ENCODE peak calls at places on chromosomes 7 and 10, in eight cellular contexts. U is fibroblast of lung; L is RWPE1; Y is fibroblast of pulmonary artery; K is nucleus accumbens; S is GM06990; G is cardiac muscle cell; C is activated CD4-positive, CD25-positive, alpha-beta regulatory T cell. E is an unnamed sample.

GRCh38 chr7:5477723-5478531 is 54.3 kb upstream of the TNRC18 start:
- DNase-seq in U (no peak), L (no peak), Y (no peak), K (no peak), S (no peak), G (no peak), C (no peak), E (no peak)

GRCh38 chr7:115805458-115805857 is 225.1 kb downstream of the TFEC start:
- DNase-seq in U (peak; percentile 26), L (peak; percentile 4), Y (no peak), K (no peak), S (no peak), G (no peak), C (no peak), E (no peak)

GRCh38 chr10:73205956-73206355 is 38.0 kb downstream of the FAM149B1 start:
- DNase-seq in U (no peak), L (no peak), Y (no peak), K (no peak), S (no peak), G (no peak), C (no peak), E (no peak)

GRCh38 chr10:127853868-127854768 is 38.6 kb downstream of the CLRN3 start:
- DNase-seq in U (peak; percentile 65), L (peak; percentile 79), Y (peak; percentile 74), K (peak; percentile 21), S (peak; percentile 53), G (peak; percentile 76), C (no peak), E (peak; percentile 71)

GRCh38 chr10:120819366-120819765 is 31.8 kb upstream of the WDR11 start:
- DNase-seq in U (no peak), L (no peak), Y (no peak), K (no peak), S (no peak), G (no peak), C (no peak), E (no peak)

GRCh38 chr10:69088801-69089501 is 1.0 kb downstream of the SRGN start:
- DNase-seq in U (peak; percentile 72), L (no peak), Y (peak; percentile 86), K (no peak), S (peak; percentile 48), G (peak; percentile 80), C (no peak), E (no peak)

GRCh38 chr10:11113156-11113555 is 95.5 kb downstream of the CELF2 start:
- DNase-seq in U (no peak), L (no peak), Y (no peak), K (no peak), S (no peak), G (no peak), C (no peak), E (no peak)

GRCh38 chr10:63889756-63890155 is 368.6 kb downstream of the REEP3 start:
- DNase-seq in U (no peak), L (no peak), Y (no peak), K (no peak), S (no peak), G (no peak), C (no peak), E (no peak)

GRCh38 chr7:76300210-76300731 is 2.2 kb upstream of the HSPB1 start:
- DNase-seq in U (peak; percentile 62), L (peak; percentile 80), Y (peak; percentile 75), K (no peak), S (no peak), G (peak; percentile 59), C (no peak), E (no peak)

GRCh38 chr10:29585488-29585976 is 49.2 kb downstream of the SVIL start:
- DNase-seq in U (no peak), L (no peak), Y (no peak), K (no peak), S (no peak), G (peak; percentile 12), C (no peak), E (no peak)

GRCh38 chr10:73094986-73095478 is 1.6 kb downstream of the P4HA1 start:
- DNase-seq in U (no peak), L (no peak), Y (no peak), K (no peak), S (no peak), G (no peak), C (no peak), E (no peak)

GRCh38 chr7:151008143-151008510 is 16.2 kb downstream of the ATG9B start:
- DNase-seq in U (no peak), L (no peak), Y (peak; percentile 44), K (no peak), S (no peak), G (peak; percentile 75), C (no peak), E (no peak)

GRCh38 chr7:139769066-139769465 is 8.7 kb downstream of the HIPK2 start:
- DNase-seq in U (no peak), L (no peak), Y (no peak), K (no peak), S (no peak), G (no peak), C (no peak), E (no peak)

GRCh38 chr7:102024769-102025391 is 207.5 kb downstream of the CUX1 start:
- DNase-seq in U (no peak), L (no peak), Y (no peak), K (no peak), S (no peak), G (peak; percentile 22), C (no peak), E (no peak)

GRCh38 chr7:107170051-107170661 is 1.4 kb downstream of the HBP1 start:
- DNase-seq in U (no peak), L (no peak), Y (no peak), K (no peak), S (no peak), G (no peak), C (no peak), E (no peak)

GRCh38 chr10:86349474-86349873 is 17.1 kb downstream of the GRID1 start:
- DNase-seq in U (no peak), L (no peak), Y (peak; percentile 10), K (no peak), S (no peak), G (peak; percentile 23), C (no peak), E (no peak)

GRCh38 chr10:23386052-23386451 is 41.5 kb upstream of the C10orf67 start:
- DNase-seq in U (no peak), L (no peak), Y (no peak), K (no peak), S (no peak), G (no peak), C (no peak), E (no peak)

E was measured in putamen.